ENCODE peak calls at places on chromosomes 1 and 21, in six cellular contexts. V is lower leg skin, U is NCI-H345, G is fibroblast of lung, Y is mammary epithelial cell, H is hypothalamus. W is an unnamed sample.

GRCh38 chr1:226128487-226129075 is 58.0 kb downstream of the ACBD3 start:
- DNase-seq in G (peak), Y (peak), H (no peak), U (no peak), V (no peak), W (no peak)

GRCh38 chr1:15409400-15410222 is at the start of gene EFHD2:
- DNase-seq in U (peak), Y (peak), H (peak), V (peak), G (peak), W (peak)

GRCh38 chr1:61687901-61688300 is 37.0 kb downstream of the TM2D1 start:
- DNase-seq in G (peak), H (no peak), V (no peak), U (no peak), Y (peak), W (no peak)

GRCh38 chr1:113094506-113094905 is 21.5 kb downstream of the LRIG2 start:
- DNase-seq in Y (no peak), G (peak), V (no peak), H (no peak), U (no peak), W (no peak)

GRCh38 chr1:97145321-97145956 is 423.9 kb downstream of the PTBP2 start:
- DNase-seq in G (peak), V (no peak), Y (peak), H (no peak), U (peak), W (no peak)

GRCh38 chr1:155940531-155940992 is 876 bp upstream of the RXFP4 start:
- DNase-seq in U (no peak), G (peak), H (no peak), Y (peak), V (no peak), W (peak)

GRCh38 chr1:152141971-152142584 is 16.9 kb downstream of the RPTN start:
- DNase-seq in G (peak), Y (peak), V (peak), U (peak), H (no peak), W (peak)

GRCh38 chr1:205690122-205690756 is 9.9 kb upstream of the SLC45A3 start:
- DNase-seq in H (no peak), V (no peak), G (no peak), U (no peak), Y (no peak), W (no peak)

GRCh38 chr1:32861904-32862698 is 8.6 kb downstream of the FNDC5 start:
- DNase-seq in G (peak), Y (no peak), U (no peak), V (no peak), H (no peak), W (no peak)

GRCh38 chr1:155128755-155129473 is 1.2 kb downstream of the EFNA1 start:
- DNase-seq in G (no peak), Y (peak), H (no peak), U (no peak), V (no peak), W (no peak)

GRCh38 chr1:171486048-171486519 is 754 bp downstream of the PRRC2C start:
- DNase-seq in H (peak), U (peak), V (peak), G (peak), Y (peak), W (no peak)

GRCh38 chr21:37521658-37522057 is 155.1 kb downstream of the DYRK1A start:
- DNase-seq in U (no peak), H (no peak), V (no peak), Y (no peak), G (no peak), W (no peak)

GRCh38 chr1:23477359-23478144 is 6.4 kb downstream of the ASAP3 start:
- DNase-seq in Y (peak), G (no peak), U (no peak), H (no peak), V (no peak), W (no peak)

GRCh38 chr1:167297222-167298214 is 76.8 kb downstream of the POU2F1 start:
- DNase-seq in H (no peak), Y (no peak), V (peak), G (no peak), U (no peak), W (no peak)